ENCODE peak calls at places on chromosome 1, in eight cellular contexts. One of them, this sample, is unnamed. For H3K9me3, H3K36me3 and H3K4me1, the result is how much of the 10 kb centered on the place peaks cover.

GRCh38 chr1:53134961-53135734 is 7.3 kb downstream of the SLC1A7 start:
- DNase-seq in mesenchymal stem cell: no peak
- DNase-seq in transverse colon: peak
- DNase-seq in mucosa of descending colon: peak
- DNase-seq in psoas muscle: no peak
- DNase-seq in fibroblast of lung: peak
- DNase-seq in GM23248: peak
- DNase-seq in trophoblast cell: no peak
- DNase-seq in this sample: peak

GRCh38 chr1:96220644-96221043 is 500.9 kb upstream of the PTBP2 start:
- DNase-seq in GM23248: no peak
- DNase-seq in mucosa of descending colon: no peak
- DNase-seq in fibroblast of lung: no peak
- DNase-seq in trophoblast cell: no peak
- DNase-seq in psoas muscle: no peak
- DNase-seq in transverse colon: no peak
- DNase-seq in mesenchymal stem cell: no peak
- DNase-seq in this sample: no peak

GRCh38 chr1:203475012-203475981 is at the start of gene PRELP:
- DNase-seq in mucosa of descending colon: peak
- DNase-seq in transverse colon: peak
- DNase-seq in psoas muscle: peak
- DNase-seq in fibroblast of lung: peak
- DNase-seq in mesenchymal stem cell: no peak
- DNase-seq in GM23248: peak
- DNase-seq in trophoblast cell: no peak
- DNase-seq in this sample: peak

GRCh38 chr1:97143236-97143882 is 421.8 kb downstream of the PTBP2 start:
- DNase-seq in mesenchymal stem cell: no peak
- DNase-seq in transverse colon: no peak
- DNase-seq in trophoblast cell: no peak
- DNase-seq in fibroblast of lung: peak
- DNase-seq in mucosa of descending colon: no peak
- DNase-seq in GM23248: peak
- DNase-seq in psoas muscle: no peak
- DNase-seq in this sample: no peak

GRCh38 chr1:43961692-43962091 is 8.1 kb upstream of the DPH2 start:
- DNase-seq in mesenchymal stem cell: no peak
- DNase-seq in fibroblast of lung: no peak
- DNase-seq in GM23248: no peak
- DNase-seq in transverse colon: no peak
- DNase-seq in mucosa of descending colon: no peak
- DNase-seq in psoas muscle: no peak
- DNase-seq in trophoblast cell: no peak
- DNase-seq in this sample: no peak

GRCh38 chr1:20029178-20029912 is 40.6 kb upstream of the PLA2G5 start:
- DNase-seq in psoas muscle: no peak
- DNase-seq in transverse colon: no peak
- DNase-seq in mesenchymal stem cell: no peak
- DNase-seq in fibroblast of lung: no peak
- DNase-seq in mucosa of descending colon: no peak
- DNase-seq in trophoblast cell: peak
- DNase-seq in GM23248: no peak
- DNase-seq in this sample: no peak

GRCh38 chr1:218475275-218475674 is 130.1 kb downstream of the TGFB2 start:
- DNase-seq in psoas muscle: no peak
- DNase-seq in trophoblast cell: no peak
- DNase-seq in mucosa of descending colon: no peak
- DNase-seq in transverse colon: no peak
- DNase-seq in fibroblast of lung: peak
- DNase-seq in mesenchymal stem cell: no peak
- DNase-seq in GM23248: no peak
- DNase-seq in this sample: no peak

GRCh38 chr1:243964915-243965314 is 86.2 kb upstream of the ZBTB18 start:
- DNase-seq in mesenchymal stem cell: peak
- DNase-seq in psoas muscle: no peak
- DNase-seq in mucosa of descending colon: no peak
- DNase-seq in GM23248: peak
- DNase-seq in trophoblast cell: no peak
- DNase-seq in transverse colon: no peak
- DNase-seq in fibroblast of lung: no peak
- DNase-seq in this sample: no peak

GRCh38 chr1:226479432-226479831 is 69.1 kb upstream of the STUM start:
- DNase-seq in transverse colon: no peak
- DNase-seq in trophoblast cell: no peak
- DNase-seq in psoas muscle: no peak
- DNase-seq in GM23248: no peak
- DNase-seq in mucosa of descending colon: no peak
- DNase-seq in mesenchymal stem cell: no peak
- DNase-seq in fibroblast of lung: no peak
- DNase-seq in this sample: peak

GRCh38 chr1:115982399-115982798 is 6.1 kb downstream of the SLC22A15 start:
- DNase-seq in mesenchymal stem cell: no peak
- DNase-seq in psoas muscle: no peak
- DNase-seq in GM23248: no peak
- DNase-seq in transverse colon: no peak
- DNase-seq in mucosa of descending colon: no peak
- DNase-seq in trophoblast cell: no peak
- DNase-seq in fibroblast of lung: no peak
- DNase-seq in this sample: no peak

GRCh38 chr1:223180803-223181321 is 37.8 kb upstream of the TLR5 start:
- DNase-seq in fibroblast of lung: peak
- DNase-seq in mesenchymal stem cell: no peak
- DNase-seq in trophoblast cell: no peak
- DNase-seq in GM23248: peak
- DNase-seq in psoas muscle: no peak
- DNase-seq in mucosa of descending colon: no peak
- DNase-seq in transverse colon: no peak
- DNase-seq in this sample: no peak

GRCh38 chr1:201559679-201560162 is 20.8 kb downstream of the NAV1 start:
- DNase-seq in mucosa of descending colon: peak
- DNase-seq in GM23248: peak
- DNase-seq in psoas muscle: peak
- DNase-seq in fibroblast of lung: peak
- DNase-seq in trophoblast cell: peak
- DNase-seq in transverse colon: peak
- DNase-seq in mesenchymal stem cell: peak
- DNase-seq in this sample: peak

GRCh38 chr1:201561604-201562003 is 22.7 kb downstream of the NAV1 start:
- DNase-seq in mesenchymal stem cell: no peak
- DNase-seq in fibroblast of lung: peak
- DNase-seq in mucosa of descending colon: no peak
- DNase-seq in GM23248: peak
- DNase-seq in psoas muscle: no peak
- DNase-seq in transverse colon: no peak
- DNase-seq in trophoblast cell: no peak
- DNase-seq in this sample: no peak

GRCh38 chr1:201562257-201562656 is 23.3 kb downstream of the NAV1 start:
- DNase-seq in mesenchymal stem cell: peak
- DNase-seq in GM23248: peak
- DNase-seq in transverse colon: no peak
- DNase-seq in fibroblast of lung: peak
- DNase-seq in trophoblast cell: no peak
- DNase-seq in mucosa of descending colon: no peak
- DNase-seq in psoas muscle: no peak
- DNase-seq in this sample: no peak

GRCh38 chr1:201560328-201561194 is 21.6 kb downstream of the NAV1 start:
- DNase-seq in psoas muscle: no peak
- DNase-seq in GM23248: no peak
- DNase-seq in mucosa of descending colon: no peak
- DNase-seq in trophoblast cell: no peak
- DNase-seq in mesenchymal stem cell: no peak
- DNase-seq in transverse colon: no peak
- DNase-seq in fibroblast of lung: no peak
- DNase-seq in this sample: no peak

DNA sequence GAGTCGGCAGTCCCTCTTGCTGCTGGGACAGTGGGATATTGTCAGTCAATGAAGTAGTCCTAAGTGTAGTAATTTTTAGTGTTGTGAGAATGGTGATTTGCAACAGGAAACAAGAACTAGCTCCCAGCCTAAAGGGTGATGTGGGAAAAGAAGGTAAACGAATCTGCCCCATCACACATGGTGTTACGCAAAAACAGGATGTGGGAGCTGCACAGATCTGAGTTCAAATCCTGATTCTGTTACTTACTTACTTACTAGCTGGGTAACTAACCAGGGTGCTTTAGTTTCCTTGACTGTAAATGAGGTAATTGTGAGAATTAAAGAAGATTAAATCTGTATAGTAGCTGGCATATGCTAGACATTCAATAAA is 22.3 kb downstream of the NAV1 start:
- DNase-seq in trophoblast cell: no peak
- DNase-seq in psoas muscle: no peak
- DNase-seq in fibroblast of lung: no peak
- DNase-seq in mesenchymal stem cell: no peak
- DNase-seq in GM23248: no peak
- DNase-seq in mucosa of descending colon: no peak
- DNase-seq in transverse colon: no peak
- DNase-seq in this sample: no peak
- H3K9me3 ChIP-seq in trophoblast cell: under half
- H3K9me3 ChIP-seq in psoas muscle: under half
- H3K9me3 ChIP-seq in fibroblast of lung: under half
- H3K9me3 ChIP-seq in mesenchymal stem cell: under half
- H3K9me3 ChIP-seq in GM23248: under half
- H3K9me3 ChIP-seq in mucosa of descending colon: under half
- H3K9me3 ChIP-seq in transverse colon: under half
- H3K9me3 ChIP-seq in this sample: under half

DNA sequence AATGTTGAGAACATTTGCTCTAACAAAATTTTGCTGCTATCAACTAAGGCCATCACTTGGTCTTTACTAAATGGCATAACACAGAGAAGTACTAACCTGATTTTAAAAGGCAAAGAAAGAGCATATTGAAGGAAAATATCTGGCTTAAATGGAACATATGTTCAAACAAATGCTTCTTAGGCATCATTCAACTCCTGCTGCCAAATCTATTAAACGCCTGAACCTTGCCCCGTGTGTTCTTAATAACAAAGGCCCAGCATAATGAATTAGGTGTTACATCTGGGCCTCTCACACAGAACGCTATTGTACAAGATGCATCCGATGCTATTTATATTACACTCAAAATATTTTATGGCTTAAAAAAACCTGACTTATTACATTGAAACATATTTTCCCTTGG is 48.4 kb downstream of the B3GALNT2 start:
- DNase-seq in fibroblast of lung: no peak
- DNase-seq in GM23248: no peak
- DNase-seq in mesenchymal stem cell: no peak
- DNase-seq in transverse colon: no peak
- DNase-seq in trophoblast cell: no peak
- DNase-seq in psoas muscle: no peak
- DNase-seq in mucosa of descending colon: no peak
- DNase-seq in this sample: peak
- H3K36me3 ChIP-seq in fibroblast of lung: under half
- H3K36me3 ChIP-seq in GM23248: under half
- H3K36me3 ChIP-seq in mesenchymal stem cell: under half
- H3K36me3 ChIP-seq in transverse colon: under half
- H3K36me3 ChIP-seq in trophoblast cell: under half
- H3K36me3 ChIP-seq in psoas muscle: half or more
- H3K36me3 ChIP-seq in mucosa of descending colon: under half
- H3K36me3 ChIP-seq in this sample: under half

DNA sequence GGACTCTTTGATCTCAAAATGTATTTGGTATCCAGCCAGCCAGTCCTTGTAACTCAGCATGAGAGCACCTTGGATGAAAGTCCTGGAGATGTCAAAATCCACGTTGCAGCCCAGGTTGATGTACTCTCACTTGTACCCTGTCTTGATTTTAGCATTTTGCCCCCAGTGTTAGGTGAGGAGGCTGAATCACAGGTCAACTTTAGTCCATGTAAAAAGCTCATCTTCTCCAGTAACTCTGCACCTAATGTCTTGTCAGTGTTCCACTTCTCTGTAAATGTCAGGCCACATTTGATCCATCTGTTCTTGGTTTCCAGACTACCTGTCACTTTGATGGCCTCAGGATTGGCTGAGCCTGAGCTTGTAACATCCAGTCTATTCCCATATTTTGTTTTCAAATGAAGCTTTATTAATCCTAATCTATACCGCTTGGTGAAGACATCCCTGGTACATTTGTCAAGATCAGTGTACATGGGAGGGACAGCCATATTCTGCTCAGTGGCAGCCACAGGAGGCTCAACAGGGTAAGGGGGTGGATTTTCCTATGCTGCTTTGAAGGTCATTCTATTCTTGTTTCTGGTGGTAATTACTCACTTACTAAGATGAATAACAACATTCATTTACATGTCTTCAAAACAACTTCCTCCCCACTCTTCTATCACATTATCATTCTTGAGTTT is 24.1 kb upstream of the FCRL3 start:
- DNase-seq in mucosa of descending colon: no peak
- DNase-seq in mesenchymal stem cell: no peak
- DNase-seq in fibroblast of lung: no peak
- DNase-seq in transverse colon: no peak
- DNase-seq in trophoblast cell: no peak
- DNase-seq in GM23248: no peak
- DNase-seq in psoas muscle: no peak
- DNase-seq in this sample: no peak
- H3K4me1 ChIP-seq in mucosa of descending colon: under half
- H3K4me1 ChIP-seq in mesenchymal stem cell: under half
- H3K4me1 ChIP-seq in fibroblast of lung: under half
- H3K4me1 ChIP-seq in transverse colon: under half
- H3K4me1 ChIP-seq in trophoblast cell: under half
- H3K4me1 ChIP-seq in GM23248: under half
- H3K4me1 ChIP-seq in psoas muscle: under half
- H3K4me1 ChIP-seq in this sample: under half

GRCh38 chr1:246069581-246069980 is 437.5 kb downstream of the SMYD3 start:
- DNase-seq in mesenchymal stem cell: no peak
- DNase-seq in fibroblast of lung: no peak
- DNase-seq in GM23248: no peak
- DNase-seq in trophoblast cell: no peak
- DNase-seq in transverse colon: no peak
- DNase-seq in psoas muscle: no peak
- DNase-seq in mucosa of descending colon: no peak
- DNase-seq in this sample: no peak

GRCh38 chr1:246067432-246068021 is 439.6 kb downstream of the SMYD3 start:
- DNase-seq in mucosa of descending colon: no peak
- DNase-seq in fibroblast of lung: peak
- DNase-seq in psoas muscle: no peak
- DNase-seq in transverse colon: no peak
- DNase-seq in GM23248: peak
- DNase-seq in trophoblast cell: no peak
- DNase-seq in mesenchymal stem cell: peak
- DNase-seq in this sample: no peak

GRCh38 chr1:246066553-246066952 is 440.5 kb downstream of the SMYD3 start:
- DNase-seq in fibroblast of lung: no peak
- DNase-seq in mucosa of descending colon: no peak
- DNase-seq in trophoblast cell: no peak
- DNase-seq in transverse colon: no peak
- DNase-seq in GM23248: no peak
- DNase-seq in mesenchymal stem cell: no peak
- DNase-seq in psoas muscle: no peak
- DNase-seq in this sample: no peak

GRCh38 chr1:246068619-246069509 is 438.2 kb downstream of the SMYD3 start:
- DNase-seq in transverse colon: no peak
- DNase-seq in GM23248: peak
- DNase-seq in mesenchymal stem cell: no peak
- DNase-seq in trophoblast cell: no peak
- DNase-seq in fibroblast of lung: no peak
- DNase-seq in psoas muscle: no peak
- DNase-seq in mucosa of descending colon: no peak
- DNase-seq in this sample: no peak

DNA sequence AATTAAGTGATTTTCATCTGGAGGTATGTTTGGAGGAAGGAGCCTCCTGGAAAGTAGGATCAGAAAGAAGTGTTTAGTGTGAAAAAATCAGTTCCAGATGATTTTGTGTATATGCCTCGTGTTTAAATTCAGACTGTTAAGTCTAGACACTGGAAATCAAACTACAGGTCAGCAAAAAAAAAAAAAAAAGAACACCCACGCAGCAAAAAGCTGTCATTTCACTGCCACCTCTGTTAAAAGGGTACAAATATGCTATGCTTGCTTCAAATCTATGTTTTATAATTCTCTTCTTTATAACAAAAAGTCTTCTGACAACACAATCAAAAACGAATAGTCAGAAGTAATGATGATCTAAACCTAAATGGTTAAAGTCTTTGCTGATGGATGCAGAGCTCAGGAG is 439.0 kb downstream of the SMYD3 start:
- DNase-seq in psoas muscle: no peak
- DNase-seq in fibroblast of lung: no peak
- DNase-seq in mesenchymal stem cell: no peak
- DNase-seq in GM23248: no peak
- DNase-seq in transverse colon: no peak
- DNase-seq in trophoblast cell: no peak
- DNase-seq in mucosa of descending colon: no peak
- DNase-seq in this sample: no peak
- H3K9me3 ChIP-seq in psoas muscle: under half
- H3K9me3 ChIP-seq in fibroblast of lung: under half
- H3K9me3 ChIP-seq in mesenchymal stem cell: under half
- H3K9me3 ChIP-seq in GM23248: under half
- H3K9me3 ChIP-seq in transverse colon: under half
- H3K9me3 ChIP-seq in trophoblast cell: under half
- H3K9me3 ChIP-seq in mucosa of descending colon: under half
- H3K9me3 ChIP-seq in this sample: under half